ENCODE peak calls at places on chromosomes 6 and 20, in eight cellular contexts. One of them, this sample, is unnamed.

GRCh38 chr6:167294651-167295494 is 3.8 kb downstream of the UNC93A start:
- DNase-seq in Panc1: no peak
- DNase-seq in GM12891: no peak
- DNase-seq in HCT116: no peak
- DNase-seq in HL-60: no peak
- DNase-seq in stomach: no peak
- DNase-seq in esophagus muscularis mucosa: no peak
- DNase-seq in GM23338: no peak
- DNase-seq in this sample: no peak

GRCh38 chr6:133411757-133412156 is 170.6 kb downstream of the EYA4 start:
- DNase-seq in Panc1: no peak
- DNase-seq in GM12891: no peak
- DNase-seq in HCT116: no peak
- DNase-seq in HL-60: no peak
- DNase-seq in stomach: no peak
- DNase-seq in esophagus muscularis mucosa: no peak
- DNase-seq in GM23338: no peak
- DNase-seq in this sample: no peak

GRCh38 chr20:64063389-64064144 is 569 bp downstream of the TCEA2 start:
- DNase-seq in Panc1: no peak
- DNase-seq in GM12891: no peak
- DNase-seq in HCT116: no peak
- DNase-seq in HL-60: no peak
- DNase-seq in stomach: no peak
- DNase-seq in esophagus muscularis mucosa: no peak
- DNase-seq in GM23338: peak
- DNase-seq in this sample: no peak

GRCh38 chr6:118618676-118619377 is 32.6 kb downstream of the CEP85L start:
- DNase-seq in Panc1: peak
- DNase-seq in GM12891: peak
- DNase-seq in HCT116: peak
- DNase-seq in HL-60: no peak
- DNase-seq in stomach: peak
- DNase-seq in esophagus muscularis mucosa: no peak
- DNase-seq in GM23338: peak
- DNase-seq in this sample: peak

GRCh38 chr20:62386383-62387218 is at the start of gene RPS21:
- DNase-seq in Panc1: no peak
- DNase-seq in GM12891: peak
- DNase-seq in HCT116: peak
- DNase-seq in HL-60: peak
- DNase-seq in stomach: peak
- DNase-seq in esophagus muscularis mucosa: peak
- DNase-seq in GM23338: peak
- DNase-seq in this sample: peak

GRCh38 chr6:144921206-144921975 is 636.3 kb downstream of the UTRN start:
- DNase-seq in Panc1: no peak
- DNase-seq in GM12891: no peak
- DNase-seq in HCT116: no peak
- DNase-seq in HL-60: no peak
- DNase-seq in stomach: peak
- DNase-seq in esophagus muscularis mucosa: no peak
- DNase-seq in GM23338: no peak
- DNase-seq in this sample: no peak

GRCh38 chr20:46226602-46227001 is 81.7 kb downstream of the CDH22 start:
- DNase-seq in Panc1: no peak
- DNase-seq in GM12891: no peak
- DNase-seq in HCT116: no peak
- DNase-seq in HL-60: no peak
- DNase-seq in stomach: no peak
- DNase-seq in esophagus muscularis mucosa: no peak
- DNase-seq in GM23338: no peak
- DNase-seq in this sample: no peak

GRCh38 chr6:43770417-43771209 is 602 bp downstream of the VEGFA start:
- DNase-seq in Panc1: no peak
- DNase-seq in GM12891: peak
- DNase-seq in HCT116: no peak
- DNase-seq in HL-60: no peak
- DNase-seq in stomach: peak
- DNase-seq in esophagus muscularis mucosa: no peak
- DNase-seq in GM23338: peak
- DNase-seq in this sample: no peak

GRCh38 chr6:37557645-37558114 is 58.0 kb upstream of the CCDC167 start:
- DNase-seq in Panc1: no peak
- DNase-seq in GM12891: no peak
- DNase-seq in HCT116: no peak
- DNase-seq in HL-60: no peak
- DNase-seq in stomach: no peak
- DNase-seq in esophagus muscularis mucosa: no peak
- DNase-seq in GM23338: no peak
- DNase-seq in this sample: no peak

GRCh38 chr20:64041781-64042771 is 6.1 kb downstream of the C20orf204 start:
- DNase-seq in Panc1: no peak
- DNase-seq in GM12891: no peak
- DNase-seq in HCT116: no peak
- DNase-seq in HL-60: no peak
- DNase-seq in stomach: no peak
- DNase-seq in esophagus muscularis mucosa: no peak
- DNase-seq in GM23338: peak
- DNase-seq in this sample: no peak

GRCh38 chr6:35042451-35042850 is 98.7 kb downstream of the TCP11 start:
- DNase-seq in Panc1: no peak
- DNase-seq in GM12891: no peak
- DNase-seq in HCT116: no peak
- DNase-seq in HL-60: no peak
- DNase-seq in stomach: no peak
- DNase-seq in esophagus muscularis mucosa: no peak
- DNase-seq in GM23338: no peak
- DNase-seq in this sample: no peak

GRCh38 chr6:158518196-158519127 is 41.4 kb upstream of the TMEM181 start:
- DNase-seq in Panc1: peak
- DNase-seq in GM12891: peak
- DNase-seq in HCT116: peak
- DNase-seq in HL-60: peak
- DNase-seq in stomach: peak
- DNase-seq in esophagus muscularis mucosa: no peak
- DNase-seq in GM23338: peak
- DNase-seq in this sample: peak
- TF ChIP-seq POLR2AphosphoS5 in Panc1: no peak
- TF ChIP-seq POLR2AphosphoS5 in GM12891: no peak
- TF ChIP-seq POLR2AphosphoS5 in HCT116: no peak
- TF ChIP-seq POLR2AphosphoS5 in HL-60: no peak
- TF ChIP-seq POLR2AphosphoS5 in stomach: no peak
- TF ChIP-seq POLR2AphosphoS5 in esophagus muscularis mucosa: no peak
- TF ChIP-seq POLR2AphosphoS5 in GM23338: peak
- TF ChIP-seq POLR2AphosphoS5 in this sample: no peak

DNA sequence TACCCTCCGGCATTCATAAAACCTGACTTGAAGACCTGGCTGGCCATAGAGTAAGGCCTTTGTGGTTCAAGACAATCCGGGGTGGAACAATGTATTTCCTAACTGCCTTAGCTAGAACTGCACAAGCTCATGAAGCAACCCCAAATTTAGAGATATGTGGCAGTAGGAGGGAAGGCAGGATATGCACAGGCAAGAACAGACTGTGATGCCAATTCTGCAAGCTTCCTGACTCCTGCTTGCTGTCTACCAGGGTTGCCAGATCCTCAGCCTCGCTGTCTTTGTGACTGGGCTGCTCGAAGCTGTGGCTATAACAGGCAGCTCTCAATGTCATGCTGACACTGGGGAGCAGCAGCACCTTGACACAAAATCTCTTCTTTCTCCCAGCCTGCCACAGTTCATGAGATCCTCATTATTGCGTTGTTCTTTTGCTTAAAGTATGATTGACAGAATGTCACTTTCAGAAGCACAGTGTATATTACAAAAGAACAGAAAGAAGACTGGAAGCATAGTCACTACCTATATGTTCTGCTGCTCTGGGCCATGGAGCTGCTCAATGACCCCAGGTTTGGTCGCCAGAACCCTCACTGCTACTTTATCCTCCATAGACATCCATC is 18.3 kb upstream of the SHLD1 start:
- DNase-seq in Panc1: no peak
- DNase-seq in GM12891: no peak
- DNase-seq in HCT116: no peak
- DNase-seq in HL-60: peak
- DNase-seq in stomach: no peak
- DNase-seq in esophagus muscularis mucosa: no peak
- DNase-seq in GM23338: no peak
- DNase-seq in this sample: no peak
- TF ChIP-seq POLR2AphosphoS5 in Panc1: no peak
- TF ChIP-seq POLR2AphosphoS5 in GM12891: no peak
- TF ChIP-seq POLR2AphosphoS5 in HCT116: no peak
- TF ChIP-seq POLR2AphosphoS5 in HL-60: no peak
- TF ChIP-seq POLR2AphosphoS5 in stomach: peak
- TF ChIP-seq POLR2AphosphoS5 in esophagus muscularis mucosa: peak
- TF ChIP-seq POLR2AphosphoS5 in GM23338: no peak
- TF ChIP-seq POLR2AphosphoS5 in this sample: no peak

DNA sequence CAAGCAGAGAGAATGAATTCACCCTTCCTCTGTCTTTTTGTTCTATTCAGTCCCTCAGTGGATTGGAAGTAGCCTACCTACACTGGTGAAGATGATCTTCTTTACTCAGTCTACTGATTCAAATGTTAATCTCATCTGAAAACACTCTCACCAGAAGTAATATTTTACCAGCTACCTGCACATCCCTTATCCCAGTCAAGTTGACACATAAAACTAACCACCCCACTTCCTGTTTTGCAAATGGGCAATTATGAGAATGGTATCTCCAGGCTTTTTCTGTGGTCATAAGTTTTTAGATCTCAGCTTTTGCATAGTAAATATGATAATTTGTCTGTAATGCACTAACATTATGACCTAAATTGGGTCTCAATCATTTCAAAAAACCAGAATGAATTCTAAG is 228.8 kb upstream of the ECI2 start:
- DNase-seq in Panc1: no peak
- DNase-seq in GM12891: no peak
- DNase-seq in HCT116: no peak
- DNase-seq in HL-60: no peak
- DNase-seq in stomach: no peak
- DNase-seq in esophagus muscularis mucosa: no peak
- DNase-seq in GM23338: no peak
- DNase-seq in this sample: no peak
- TF ChIP-seq POLR2AphosphoS5 in Panc1: no peak
- TF ChIP-seq POLR2AphosphoS5 in GM12891: no peak
- TF ChIP-seq POLR2AphosphoS5 in HCT116: no peak
- TF ChIP-seq POLR2AphosphoS5 in HL-60: no peak
- TF ChIP-seq POLR2AphosphoS5 in stomach: no peak
- TF ChIP-seq POLR2AphosphoS5 in esophagus muscularis mucosa: no peak
- TF ChIP-seq POLR2AphosphoS5 in GM23338: no peak
- TF ChIP-seq POLR2AphosphoS5 in this sample: no peak

DNA sequence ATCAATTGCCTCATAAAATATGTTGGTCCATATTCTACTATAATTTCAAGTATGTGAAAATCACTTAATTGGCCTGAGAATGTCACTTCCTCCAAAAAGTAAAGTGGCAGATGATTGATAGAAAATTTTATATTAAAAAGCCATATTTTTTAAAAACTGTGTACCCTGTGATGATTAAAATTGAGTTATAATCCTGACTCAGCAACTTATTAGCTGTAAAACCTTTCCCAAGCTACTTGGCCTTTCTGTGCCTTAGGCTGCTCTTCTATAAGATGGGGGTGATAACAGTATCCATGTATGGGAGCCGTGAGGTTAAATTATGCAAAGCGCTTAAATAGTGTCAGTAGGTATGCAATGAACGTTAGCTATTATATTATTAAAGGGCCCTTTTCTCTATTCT is 524.4 kb downstream of the TFAP2A start:
- DNase-seq in Panc1: no peak
- DNase-seq in GM12891: no peak
- DNase-seq in HCT116: no peak
- DNase-seq in HL-60: no peak
- DNase-seq in stomach: no peak
- DNase-seq in esophagus muscularis mucosa: no peak
- DNase-seq in GM23338: no peak
- DNase-seq in this sample: no peak
- TF ChIP-seq POLR2AphosphoS5 in Panc1: no peak
- TF ChIP-seq POLR2AphosphoS5 in GM12891: no peak
- TF ChIP-seq POLR2AphosphoS5 in HCT116: no peak
- TF ChIP-seq POLR2AphosphoS5 in HL-60: no peak
- TF ChIP-seq POLR2AphosphoS5 in stomach: no peak
- TF ChIP-seq POLR2AphosphoS5 in esophagus muscularis mucosa: no peak
- TF ChIP-seq POLR2AphosphoS5 in GM23338: no peak
- TF ChIP-seq POLR2AphosphoS5 in this sample: no peak

GRCh38 chr6:39724787-39725631 is at the start of gene KIF6:
- DNase-seq in Panc1: no peak
- DNase-seq in GM12891: peak
- DNase-seq in HCT116: no peak
- DNase-seq in HL-60: peak
- DNase-seq in stomach: peak
- DNase-seq in esophagus muscularis mucosa: peak
- DNase-seq in GM23338: peak
- DNase-seq in this sample: peak
- TF ChIP-seq POLR2AphosphoS5 in Panc1: no peak
- TF ChIP-seq POLR2AphosphoS5 in GM12891: no peak
- TF ChIP-seq POLR2AphosphoS5 in HCT116: no peak
- TF ChIP-seq POLR2AphosphoS5 in HL-60: no peak
- TF ChIP-seq POLR2AphosphoS5 in stomach: no peak
- TF ChIP-seq POLR2AphosphoS5 in esophagus muscularis mucosa: peak
- TF ChIP-seq POLR2AphosphoS5 in GM23338: no peak
- TF ChIP-seq POLR2AphosphoS5 in this sample: no peak

GRCh38 chr6:127148511-127148910 is 30.0 kb downstream of the RSPO3 start:
- DNase-seq in Panc1: no peak
- DNase-seq in GM12891: no peak
- DNase-seq in HCT116: no peak
- DNase-seq in HL-60: no peak
- DNase-seq in stomach: no peak
- DNase-seq in esophagus muscularis mucosa: no peak
- DNase-seq in GM23338: no peak
- DNase-seq in this sample: no peak

GRCh38 chr6:127147576-127147975 is 29.1 kb downstream of the RSPO3 start:
- DNase-seq in Panc1: no peak
- DNase-seq in GM12891: no peak
- DNase-seq in HCT116: no peak
- DNase-seq in HL-60: no peak
- DNase-seq in stomach: no peak
- DNase-seq in esophagus muscularis mucosa: no peak
- DNase-seq in GM23338: no peak
- DNase-seq in this sample: no peak

DNA sequence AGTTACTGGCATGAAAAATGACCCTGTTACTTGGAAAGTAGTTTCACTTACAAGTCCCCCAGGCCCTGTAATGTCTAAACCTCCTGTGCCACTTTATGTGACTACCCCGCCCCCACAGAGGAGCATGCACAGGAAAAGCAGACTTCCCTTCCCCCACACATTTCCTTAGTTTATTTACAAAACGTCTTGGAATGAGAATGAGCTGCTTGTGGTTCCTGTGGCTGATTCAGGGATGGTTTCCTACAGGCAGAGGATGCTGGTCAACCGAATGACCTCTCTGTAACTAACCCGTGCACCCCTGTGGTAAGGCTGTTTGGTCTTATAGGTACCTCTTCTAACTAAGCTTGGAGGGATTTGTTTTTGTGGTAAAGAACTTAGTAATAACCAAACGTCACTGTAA is 28.5 kb downstream of the RSPO3 start:
- DNase-seq in Panc1: no peak
- DNase-seq in GM12891: no peak
- DNase-seq in HCT116: no peak
- DNase-seq in HL-60: no peak
- DNase-seq in stomach: no peak
- DNase-seq in esophagus muscularis mucosa: no peak
- DNase-seq in GM23338: peak
- DNase-seq in this sample: no peak
- TF ChIP-seq POLR2AphosphoS5 in Panc1: no peak
- TF ChIP-seq POLR2AphosphoS5 in GM12891: no peak
- TF ChIP-seq POLR2AphosphoS5 in HCT116: no peak
- TF ChIP-seq POLR2AphosphoS5 in HL-60: no peak
- TF ChIP-seq POLR2AphosphoS5 in stomach: no peak
- TF ChIP-seq POLR2AphosphoS5 in esophagus muscularis mucosa: no peak
- TF ChIP-seq POLR2AphosphoS5 in GM23338: no peak
- TF ChIP-seq POLR2AphosphoS5 in this sample: no peak